ENCODE peak calls at places on chromosomes 5 and 9, in four cellular contexts. O, Q, F and A are unnamed samples.

GRCh38 chr5:172223901-172224873 is 30.2 kb downstream of the EFCAB9 start:
- DNase-seq in O (no peak), F (no peak), Q (no peak), A (no peak)

GRCh38 chr5:42720242-42720641 is 36.4 kb upstream of the CCDC152 start:
- DNase-seq in F (no peak), O (no peak), Q (no peak), A (no peak)

GRCh38 chr5:37272564-37272963 is 23.4 kb upstream of the CPLANE1 start:
- DNase-seq in Q (peak), F (no peak), O (peak), A (peak)

GRCh38 chr5:1227669-1228068 is 2.5 kb downstream of the SLC6A18 start:
- DNase-seq in F (peak), O (no peak), Q (peak), A (no peak)

GRCh38 chr9:16727452-16728127 is 142.9 kb downstream of the BNC2 start:
- DNase-seq in F (no peak), O (peak), Q (no peak), A (no peak)

GRCh38 chr9:63859475-63860215 is 1425.4 kb downstream of the FOXD4L5 start:
- DNase-seq in O (peak), F (no peak), Q (no peak), A (peak)

GRCh38 chr9:121692606-121693505 is 41.4 kb downstream of the DAB2IP start:
- DNase-seq in O (no peak), F (peak), Q (peak), A (peak)

GRCh38 chr9:130518943-130519772 is 60.2 kb upstream of the FUBP3 start:
- DNase-seq in O (no peak), F (no peak), Q (no peak), A (no peak)

DNA sequence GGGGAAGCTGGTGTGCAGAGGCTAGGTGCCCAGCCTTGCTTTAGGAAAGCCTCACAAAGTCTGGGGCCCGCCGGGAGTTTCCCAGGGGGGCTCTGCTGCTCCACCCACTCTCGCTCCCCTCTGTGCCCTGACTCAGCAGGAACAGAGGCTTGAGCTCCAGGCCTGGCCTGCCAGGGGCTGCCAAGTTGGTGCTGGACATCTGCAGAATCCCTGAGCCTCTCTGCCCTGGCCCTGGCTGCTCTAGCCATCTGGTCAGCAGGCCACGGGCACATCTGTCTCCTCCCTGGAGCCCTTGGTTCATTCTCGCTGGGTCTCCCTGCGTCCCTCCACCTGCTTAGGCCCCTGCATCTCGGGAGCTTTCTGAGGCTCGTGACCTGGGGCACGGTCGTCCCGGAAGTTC is 626 bp upstream of the ADAMTSL2 start:
- DNase-seq in O (peak), F (no peak), Q (no peak), A (no peak)
- H3K4me3 ChIP-seq in O (no peak), F (no peak), Q (no peak), A (no peak)

GRCh38 chr5:150653762-150654158 is 7.3 kb upstream of the MYOZ3 start:
- DNase-seq in F (no peak), Q (no peak), O (no peak), A (no peak)

GRCh38 chr5:150654181-150654580 is 6.9 kb upstream of the MYOZ3 start:
- DNase-seq in F (no peak), O (no peak), Q (no peak), A (no peak)

GRCh38 chr5:150651924-150652688 is 8.9 kb upstream of the MYOZ3 start:
- DNase-seq in Q (no peak), F (no peak), O (no peak), A (no peak)

GRCh38 chr5:150651382-150651781 is 9.7 kb upstream of the MYOZ3 start:
- DNase-seq in F (no peak), Q (no peak), O (no peak), A (no peak)

DNA sequence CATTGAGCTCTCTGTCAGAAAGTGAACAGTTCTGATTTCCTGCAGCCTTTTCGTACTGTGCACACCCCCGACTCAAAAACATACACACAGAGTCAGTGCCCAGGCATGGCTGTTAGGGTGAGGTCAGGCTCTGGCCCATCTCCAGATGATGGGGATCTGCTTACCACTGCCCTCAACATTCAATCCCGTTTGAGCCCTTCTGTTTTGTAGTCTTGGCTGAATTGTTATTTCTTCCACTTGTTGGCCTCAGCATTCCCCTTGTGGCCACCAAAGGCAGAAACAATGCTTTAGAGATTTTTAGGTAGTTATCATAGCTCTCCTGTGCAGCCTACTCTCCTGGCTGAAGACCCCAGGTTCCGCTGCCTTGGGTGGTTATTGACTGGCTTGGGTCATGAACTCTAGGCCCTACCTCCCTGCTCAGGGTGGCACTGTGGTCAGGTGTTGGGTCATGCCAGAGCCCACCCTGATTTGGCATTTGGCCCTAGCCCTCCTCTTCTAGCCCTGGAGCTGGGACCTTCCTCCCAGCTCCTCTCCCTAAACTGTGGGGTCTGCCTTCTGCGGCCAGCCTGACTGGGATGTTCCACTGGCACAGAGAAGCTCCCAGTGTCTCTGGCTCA is 7.8 kb upstream of the MYOZ3 start:
- DNase-seq in F (no peak), Q (peak), O (peak), A (no peak)
- TF ChIP-seq CTCF in F (peak), Q (peak), O (peak), A (peak)

GRCh38 chr5:96245401-96246091 is 187.5 kb downstream of the PCSK1 start:
- DNase-seq in F (no peak), O (peak), Q (peak), A (no peak)

GRCh38 chr5:96243203-96243602 is 189.8 kb downstream of the PCSK1 start:
- DNase-seq in Q (no peak), O (no peak), F (no peak), A (no peak)

GRCh38 chr5:96243862-96244261 is 189.2 kb downstream of the PCSK1 start:
- DNase-seq in Q (no peak), O (no peak), F (no peak), A (no peak)

GRCh38 chr5:96242536-96242935 is 190.5 kb downstream of the PCSK1 start:
- DNase-seq in F (no peak), Q (no peak), O (no peak), A (no peak)

DNA sequence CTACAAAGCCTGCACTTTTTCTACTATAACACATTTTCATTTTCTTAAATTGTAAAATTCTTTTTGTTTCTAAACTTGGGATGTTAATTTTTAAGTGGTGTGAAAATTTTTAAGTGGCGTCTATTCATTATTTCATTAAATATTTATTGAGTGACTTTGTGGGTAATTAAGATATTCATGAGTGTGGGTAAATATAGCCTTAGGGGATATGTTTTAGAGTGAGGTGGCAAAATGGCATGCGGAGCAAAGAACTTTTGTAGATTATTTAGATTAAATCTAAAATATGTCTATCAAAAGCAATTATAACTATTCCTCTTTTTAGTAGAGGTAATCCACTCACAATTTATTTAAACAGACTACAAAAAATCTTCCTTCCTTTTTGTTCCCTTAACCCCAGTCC is 188.4 kb downstream of the PCSK1 start:
- DNase-seq in O (no peak), F (no peak), Q (no peak), A (peak)
- H3K4me3 ChIP-seq in O (no peak), F (no peak), Q (no peak), A (no peak)

GRCh38 chr9:8855046-8855445 is 1055.5 kb upstream of the DMAC1 start:
- DNase-seq in O (peak), Q (no peak), F (no peak), A (no peak)
- TF ChIP-seq CTCF in O (peak), Q (no peak), F (no peak), A (peak)